ENCODE peak calls at places on chromosome X, in four cellular contexts. B is naive thymus-derived CD4-positive, alpha-beta T cell; Z is uterus; M is SK-N-SH. H is an unnamed sample.

GRCh38 chrX:71183341-71183740 is 38.7 kb downstream of the NLGN3 start:
- DNase-seq in B (no peak), Z (no peak), M (no peak), H (no peak)

GRCh38 chrX:41734530-41734929 is 10.5 kb downstream of the GPR82 start:
- DNase-seq in B (no peak), Z (no peak), M (peak), H (no peak)

GRCh38 chrX:135543924-135544323 is 23.5 kb downstream of the INTS6L start:
- DNase-seq in B (peak), Z (no peak), M (no peak), H (no peak)

GRCh38 chrX:54288277-54288676 is 69.6 kb downstream of the WNK3 start:
- DNase-seq in B (no peak), Z (no peak), M (no peak), H (no peak)

GRCh38 chrX:107691024-107691448 is 62.7 kb downstream of the PRPS1 start:
- DNase-seq in B (no peak), Z (peak), M (no peak), H (no peak)

GRCh38 chrX:106201502-106202178 is 33.5 kb downstream of the PWWP3B start:
- DNase-seq in B (no peak), Z (no peak), M (no peak), H (no peak)

GRCh38 chrX:42442745-42443144 is 335.2 kb downstream of the PPP1R2C start:
- DNase-seq in B (no peak), Z (no peak), M (no peak), H (no peak)

GRCh38 chrX:135178636-135179035 is 7.4 kb upstream of the CT55 start:
- DNase-seq in B (no peak), Z (no peak), M (no peak), H (no peak)

GRCh38 chrX:42604302-42604701 is 173.7 kb downstream of the PPP1R2C start:
- DNase-seq in B (no peak), Z (no peak), M (no peak), H (no peak)

GRCh38 chrX:48974033-48974432 is 2.4 kb upstream of the KCND1 start:
- DNase-seq in B (no peak), Z (no peak), M (no peak), H (no peak)

GRCh38 chrX:82775426-82775825 is 732.7 kb upstream of the POU3F4 start:
- DNase-seq in B (no peak), Z (no peak), M (no peak), H (no peak)

GRCh38 chrX:73214366-73215094 is at the start of gene NAP1L2:
- DNase-seq in B (peak), Z (peak), M (no peak), H (peak)

GRCh38 chrX:1190596-1191145 is 21.8 kb downstream of the CRLF2 start:
- DNase-seq in B (no peak), Z (no peak), M (no peak), H (no peak)

GRCh38 chrX:149470960-149471359 is 34.1 kb downstream of the IDS start:
- DNase-seq in B (peak), Z (peak), M (peak), H (peak)

GRCh38 chrX:64792598-64793337 is 183.5 kb downstream of the ZC4H2 start:
- DNase-seq in B (no peak), Z (no peak), M (no peak), H (no peak)

GRCh38 chrX:118286066-118286758 is 59.7 kb upstream of the WDR44 start:
- DNase-seq in B (no peak), Z (no peak), M (no peak), H (no peak)

GRCh38 chrX:116749943-116750342 is 287.2 kb upstream of the CT83 start:
- DNase-seq in B (no peak), Z (no peak), M (no peak), H (no peak)

GRCh38 chrX:28787206-28787605 is 200.0 kb downstream of the IL1RAPL1 start:
- DNase-seq in B (no peak), Z (no peak), M (no peak), H (no peak)

GRCh38 chrX:46561931-46562721 is 11.4 kb upstream of the CHST7 start:
- DNase-seq in B (no peak), Z (no peak), M (no peak), H (peak)

GRCh38 chrX:47217121-47217851 is 1.2 kb upstream of the CDK16 start:
- DNase-seq in B (no peak), Z (peak), M (peak), H (no peak)

GRCh38 chrX:78452356-78452755 is 124.9 kb upstream of the CYSLTR1 start:
- DNase-seq in B (no peak), Z (no peak), M (no peak), H (no peak)

GRCh38 chrX:129808829-129809745 is 29.3 kb downstream of the SASH3 start:
- DNase-seq in B (no peak), Z (no peak), M (no peak), H (no peak)

GRCh38 chrX:112643721-112644120 is 36.0 kb downstream of the LHFPL1 start:
- DNase-seq in B (no peak), Z (no peak), M (no peak), H (peak)

GRCh38 chrX:123899701-123900100 is 39.8 kb downstream of the XIAP start:
- DNase-seq in B (no peak), Z (no peak), M (no peak), H (no peak)

GRCh38 chrX:130994671-130995070 is 63.5 kb upstream of the ARHGAP36 start:
- DNase-seq in B (peak), Z (no peak), M (peak), H (no peak)

GRCh38 chrX:70769659-70770232 is 138.8 kb downstream of the TEX11 start:
- DNase-seq in B (no peak), Z (no peak), M (peak), H (no peak)

GRCh38 chrX:3639236-3639635 is 74.2 kb downstream of the PRKX start:
- DNase-seq in B (no peak), Z (no peak), M (peak), H (no peak)

GRCh38 chrX:118025193-118025592 is 91.4 kb downstream of the KLHL13 start:
- DNase-seq in B (no peak), Z (no peak), M (no peak), H (no peak)

GRCh38 chrX:111352424-111352823 is 59.6 kb downstream of the DCX start:
- DNase-seq in B (no peak), Z (peak), M (peak), H (no peak)

GRCh38 chrX:29274517-29274916 is 687.3 kb downstream of the IL1RAPL1 start:
- DNase-seq in B (no peak), Z (no peak), M (no peak), H (no peak)

GRCh38 chrX:21153503-21153902 is 220.7 kb upstream of the CNKSR2 start:
- DNase-seq in B (no peak), Z (no peak), M (no peak), H (no peak)

GRCh38 chrX:63664741-63665140 is 120.3 kb downstream of the ARHGEF9 start:
- DNase-seq in B (no peak), Z (no peak), M (no peak), H (no peak)

GRCh38 chrX:150692837-150693781 is at the start of gene MTMR1:
- DNase-seq in B (peak), Z (no peak), M (peak), H (peak)

GRCh38 chrX:7480721-7481120 is 332.8 kb upstream of the PUDP start:
- DNase-seq in B (no peak), Z (no peak), M (no peak), H (no peak)

GRCh38 chrX:90026730-90027129 is 105.0 kb downstream of the TGIF2LX start:
- DNase-seq in B (no peak), Z (no peak), M (no peak), H (no peak)

GRCh38 chrX:132615396-132616131 is 126.7 kb upstream of the MBNL3 start:
- DNase-seq in B (peak), Z (peak), M (no peak), H (no peak)

GRCh38 chrX:21004835-21005234 is 369.4 kb upstream of the CNKSR2 start:
- DNase-seq in B (no peak), Z (no peak), M (no peak), H (no peak)

GRCh38 chrX:96693407-96693806 is 8.8 kb downstream of the DIAPH2 start:
- DNase-seq in B (no peak), Z (no peak), M (no peak), H (no peak)
- H3K4me3 ChIP-seq in B (no peak), Z (no peak), M (no peak), H (no peak)

GRCh38 chrX:19670321-19670750 is 155.0 kb upstream of the MAP3K15 start:
- DNase-seq in B (no peak), Z (peak), M (no peak), H (no peak)
- H3K4me3 ChIP-seq in B (no peak), Z (no peak), M (peak), H (no peak)

DNA sequence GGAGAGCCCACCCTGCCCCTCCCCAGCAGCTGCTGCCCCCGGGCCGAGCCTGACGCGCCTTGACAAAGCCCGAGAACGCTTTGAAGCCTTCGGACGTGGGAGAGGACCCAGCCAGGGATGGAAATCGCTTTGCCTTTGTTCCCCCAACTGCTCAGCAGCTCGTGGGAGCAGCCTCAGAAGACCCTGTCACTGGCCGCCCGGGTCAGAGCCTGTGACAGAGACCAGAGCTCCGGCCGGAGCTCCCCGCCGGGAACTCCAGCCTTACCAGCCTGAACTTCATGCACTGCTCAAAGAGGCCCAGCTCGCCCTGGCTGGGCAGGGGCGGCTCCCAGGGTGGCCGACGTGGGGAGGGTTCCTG is 2.6 kb upstream of the SLC6A8 start:
- DNase-seq in B (no peak), Z (no peak), M (peak), H (no peak)
- H3K4me3 ChIP-seq in B (no peak), Z (no peak), M (no peak), H (no peak)

GRCh38 chrX:120309873-120310730 is 1.2 kb downstream of the TMEM255A start:
- DNase-seq in B (no peak), Z (peak), M (peak), H (no peak)
- H3K4me3 ChIP-seq in B (peak), Z (peak), M (peak), H (peak)

GRCh38 chrX:13821740-13822139 is 4.8 kb upstream of the GPM6B start:
- DNase-seq in B (no peak), Z (no peak), M (no peak), H (no peak)

GRCh38 chrX:13815664-13816063 is 1.2 kb downstream of the GPM6B start:
- DNase-seq in B (no peak), Z (no peak), M (no peak), H (no peak)

GRCh38 chrX:13816899-13817298 is at the start of gene GPM6B:
- DNase-seq in B (no peak), Z (no peak), M (no peak), H (no peak)
- H3K4me3 ChIP-seq in B (no peak), Z (no peak), M (no peak), H (no peak)

DNA sequence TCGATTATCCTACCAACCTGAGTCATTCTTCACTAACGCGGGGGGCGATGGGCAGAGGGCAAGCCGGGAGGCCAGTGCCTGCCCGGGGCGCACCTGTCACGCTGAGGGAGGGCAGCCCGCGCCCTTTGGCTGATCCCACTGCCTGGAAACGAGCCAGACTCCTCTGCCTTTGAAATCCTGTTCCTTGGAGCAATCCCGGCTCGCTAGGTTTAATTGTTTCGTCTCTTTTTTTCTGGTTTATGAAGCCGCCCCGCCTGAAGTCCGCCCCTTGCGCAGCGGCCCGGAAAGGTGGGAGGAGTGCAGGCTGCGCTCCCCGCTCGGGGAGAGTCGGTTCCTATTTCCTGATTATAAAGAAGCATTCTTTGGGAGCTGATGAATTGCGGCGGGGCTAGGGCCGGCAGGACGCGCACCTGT is 484.2 kb downstream of the BCOR start:
- DNase-seq in B (no peak), Z (peak), M (peak), H (peak)
- H3K4me3 ChIP-seq in B (peak), Z (peak), M (peak), H (peak)

GRCh38 chrX:154366666-154367055 is 7.8 kb downstream of the FLNA start:
- DNase-seq in B (no peak), Z (no peak), M (no peak), H (no peak)

GRCh38 chrX:154365997-154366665 is 8.3 kb downstream of the FLNA start:
- DNase-seq in B (no peak), Z (no peak), M (no peak), H (no peak)

GRCh38 chrX:154369453-154370299 is 4.8 kb downstream of the FLNA start:
- DNase-seq in B (peak), Z (peak), M (peak), H (peak)

GRCh38 chrX:154368630-154369452 is 5.6 kb downstream of the FLNA start:
- DNase-seq in B (peak), Z (peak), M (no peak), H (peak)

GRCh38 chrX:154367474-154368308 is 6.7 kb downstream of the FLNA start:
- DNase-seq in B (no peak), Z (no peak), M (no peak), H (no peak)
- H3K4me3 ChIP-seq in B (peak), Z (peak), M (peak), H (no peak)

GRCh38 chrX:16120431-16120830 is 2.9 kb upstream of the GRPR start:
- DNase-seq in B (no peak), Z (no peak), M (no peak), H (peak)

GRCh38 chrX:16123222-16123786 is at the start of gene GRPR:
- DNase-seq in B (peak), Z (peak), M (peak), H (peak)

GRCh38 chrX:16124201-16124600 is 836 bp downstream of the GRPR start:
- DNase-seq in B (no peak), Z (no peak), M (no peak), H (no peak)

GRCh38 chrX:16130707-16131106 is 7.3 kb downstream of the GRPR start:
- DNase-seq in B (no peak), Z (no peak), M (no peak), H (no peak)

GRCh38 chrX:16125520-16126149 is 2.3 kb downstream of the GRPR start:
- DNase-seq in B (no peak), Z (no peak), M (no peak), H (no peak)
- H3K4me3 ChIP-seq in B (no peak), Z (no peak), M (peak), H (no peak)

GRCh38 chrX:68072016-68072415 is 361.3 kb downstream of the OPHN1 start:
- DNase-seq in B (no peak), Z (no peak), M (no peak), H (no peak)
- H3K4me3 ChIP-seq in B (no peak), Z (no peak), M (no peak), H (no peak)